ENCODE peak calls at places on chromosomes 2 and 18, in five cellular contexts. U, M, E, C and P are unnamed samples.

GRCh38 chr18:35511428-35511827 is 13.7 kb upstream of the INO80C start:
- DNase-seq in M (no peak), C (no peak), E (no peak), U (no peak), P (no peak)

GRCh38 chr2:158459161-158460003 is 2.6 kb downstream of the PKP4 start:
- DNase-seq in C (no peak), U (no peak), M (no peak), E (no peak), P (no peak)

GRCh38 chr2:170953976-170954375 is 24.9 kb downstream of the GORASP2 start:
- DNase-seq in U (no peak), M (no peak), E (no peak), C (no peak), P (no peak)

GRCh38 chr2:41032715-41033114 is 580.8 kb upstream of the SLC8A1 start:
- DNase-seq in E (no peak), C (no peak), M (no peak), U (no peak), P (no peak)

GRCh38 chr2:201151127-201152074 is 31.5 kb upstream of the CASP10 start:
- DNase-seq in E (no peak), U (peak), C (no peak), M (no peak), P (no peak)

GRCh38 chr2:12759248-12759647 is 42.5 kb downstream of the TRIB2 start:
- DNase-seq in M (no peak), C (no peak), U (peak), E (no peak), P (no peak)

GRCh38 chr2:150605664-150606063 is 118.2 kb upstream of the RND3 start:
- DNase-seq in M (no peak), C (no peak), E (no peak), U (no peak), P (no peak)

GRCh38 chr2:179141206-179141605 is 91.3 kb upstream of the CCDC141 start:
- DNase-seq in C (no peak), M (no peak), E (no peak), U (no peak), P (no peak)

GRCh38 chr18:44630118-44630517 is 50.6 kb upstream of the SETBP1 start:
- DNase-seq in E (no peak), C (peak), M (no peak), U (no peak), P (no peak)

GRCh38 chr2:43161650-43162542 is 64.5 kb downstream of the ZFP36L2 start:
- DNase-seq in C (no peak), E (no peak), U (no peak), M (no peak), P (no peak)

GRCh38 chr2:181106789-181107418 is 126.5 kb downstream of the UBE2E3 start:
- DNase-seq in U (peak), M (no peak), C (no peak), E (no peak), P (no peak)

GRCh38 chr2:18976112-18976961 is 382.1 kb downstream of the OSR1 start:
- DNase-seq in U (peak), E (no peak), M (no peak), C (no peak), P (peak)

GRCh38 chr2:71583876-71584275 is 130.5 kb downstream of the DYSF start:
- DNase-seq in E (no peak), C (no peak), U (peak), M (no peak), P (no peak)

GRCh38 chr2:177586154-177586553 is 193.6 kb downstream of the AGPS start:
- DNase-seq in M (no peak), C (no peak), E (no peak), U (no peak), P (no peak)

GRCh38 chr2:170323743-170324142 is 145.8 kb downstream of the MYO3B start:
- DNase-seq in E (no peak), U (no peak), M (no peak), C (no peak), P (no peak)

GRCh38 chr2:240327566-240327965 is 107.9 kb upstream of the GPC1 start:
- DNase-seq in U (no peak), C (no peak), E (peak), M (no peak), P (no peak)

GRCh38 chr18:7177131-7177744 is 53.7 kb upstream of the LRRC30 start:
- DNase-seq in C (peak), U (peak), M (peak), E (no peak), P (peak)

GRCh38 chr18:10530852-10531251 is 5.0 kb downstream of the NAPG start:
- DNase-seq in E (no peak), C (peak), M (no peak), U (no peak), P (no peak)

GRCh38 chr2:169320561-169320960 is 41.8 kb downstream of the LRP2 start:
- DNase-seq in M (no peak), E (no peak), U (no peak), C (no peak), P (no peak)

GRCh38 chr2:26745609-26746327 is 18.3 kb upstream of the SLC35F6 start:
- DNase-seq in E (peak), C (peak), U (peak), M (peak), P (peak)

GRCh38 chr18:44409071-44409470 is 271.6 kb upstream of the SETBP1 start:
- DNase-seq in M (no peak), U (no peak), E (no peak), C (no peak), P (no peak)